ENCODE peak calls at places on chromosomes 6 and 20, in four cellular contexts. B, Z, Q and G are unnamed samples. For H3K4me1, the result is how much of the 10 kb centered on the place peaks cover.

GRCh38 chr6:113318553-113318952 is 538.6 kb upstream of the MARCKS start:
- DNase-seq in Z (no peak), Q (peak), B (no peak), G (no peak)

GRCh38 chr6:150813319-150813992 is 52.0 kb upstream of the MTHFD1L start:
- DNase-seq in Q (peak), B (no peak), Z (no peak), G (peak)

GRCh38 chr6:128275030-128275429 is 245.4 kb downstream of the PTPRK start:
- DNase-seq in Z (no peak), B (no peak), Q (peak), G (peak)

GRCh38 chr6:135852775-135853174 is 1.3 kb downstream of the PDE7B start:
- DNase-seq in B (no peak), Q (no peak), Z (no peak), G (no peak)

GRCh38 chr20:625360-625932 is 15.3 kb upstream of the TCF15 start:
- DNase-seq in B (no peak), Q (no peak), Z (no peak), G (no peak)

GRCh38 chr6:41577865-41578713 is 31.9 kb downstream of the FOXP4 start:
- DNase-seq in Q (peak), B (no peak), Z (no peak), G (no peak)

GRCh38 chr20:59157064-59157463 is 6.6 kb upstream of the ZNF831 start:
- DNase-seq in Q (no peak), B (no peak), Z (no peak), G (no peak)

GRCh38 chr20:8131598-8132014 is 460 bp upstream of the PLCB1 start:
- DNase-seq in Q (no peak), B (no peak), Z (no peak), G (no peak)

GRCh38 chr20:64108731-64109389 is 1.5 kb upstream of the NPBWR2 start:
- DNase-seq in B (no peak), Q (no peak), Z (peak), G (no peak)

GRCh38 chr20:57904706-57905105 is 194.9 kb upstream of the PMEPA1 start:
- DNase-seq in Z (no peak), B (no peak), Q (no peak), G (peak)

GRCh38 chr6:4291453-4292403 is 156.4 kb upstream of the ECI2 start:
- DNase-seq in Z (no peak), B (no peak), Q (peak), G (peak)

GRCh38 chr6:10019851-10020250 is 395.0 kb downstream of the TFAP2A start:
- DNase-seq in Z (no peak), Q (no peak), B (no peak), G (no peak)

GRCh38 chr6:136964368-136964767 is 42.3 kb downstream of the SLC35D3 start:
- DNase-seq in B (no peak), Z (no peak), Q (no peak), G (no peak)

GRCh38 chr6:3297909-3298308 is 39.2 kb downstream of the PSMG4 start:
- DNase-seq in B (no peak), Q (no peak), Z (no peak), G (no peak)

GRCh38 chr20:3539708-3540107 is 68.9 kb downstream of the ATRN start:
- DNase-seq in Z (no peak), Q (no peak), B (no peak), G (no peak)

GRCh38 chr20:13883425-13883824 is 98.6 kb downstream of the NDUFAF5 start:
- DNase-seq in B (no peak), Z (no peak), Q (no peak), G (no peak)

GRCh38 chr6:13404892-13405254 is 76.5 kb upstream of the TBC1D7 start:
- DNase-seq in Z (no peak), B (no peak), Q (no peak), G (no peak)

GRCh38 chr6:30881392-30881986 is 2.8 kb upstream of the DDR1 start:
- DNase-seq in B (no peak), Z (no peak), Q (no peak), G (no peak)

GRCh38 chr20:31758521-31758920 is 19.4 kb downstream of the TPX2 start:
- DNase-seq in B (no peak), Z (no peak), Q (no peak), G (no peak)

GRCh38 chr6:20056350-20056992 is 155.8 kb downstream of the MBOAT1 start:
- DNase-seq in B (no peak), Q (peak), Z (no peak), G (no peak)

GRCh38 chr20:2382833-2383232 is 2.1 kb downstream of the TGM6 start:
- DNase-seq in Q (no peak), B (no peak), Z (no peak), G (peak)

GRCh38 chr20:22385602-22386299 is 198.6 kb downstream of the FOXA2 start:
- DNase-seq in Q (no peak), Z (no peak), B (no peak), G (no peak)

GRCh38 chr6:141641951-141642350 is 490.8 kb upstream of the GJE1 start:
- DNase-seq in Z (no peak), Q (no peak), B (no peak), G (no peak)

GRCh38 chr6:158439255-158439654 is 120.6 kb upstream of the TMEM181 start:
- DNase-seq in Z (no peak), B (no peak), Q (no peak), G (no peak)

GRCh38 chr6:144712541-144712940 is 427.4 kb downstream of the UTRN start:
- DNase-seq in Q (no peak), Z (no peak), B (no peak), G (no peak)

GRCh38 chr6:15244605-15245360 is 1.1 kb upstream of the JARID2 start:
- DNase-seq in B (peak), Q (peak), Z (peak), G (no peak)
- TF ChIP-seq CTCF in B (no peak), Q (no peak), Z (no peak), G (peak)

DNA sequence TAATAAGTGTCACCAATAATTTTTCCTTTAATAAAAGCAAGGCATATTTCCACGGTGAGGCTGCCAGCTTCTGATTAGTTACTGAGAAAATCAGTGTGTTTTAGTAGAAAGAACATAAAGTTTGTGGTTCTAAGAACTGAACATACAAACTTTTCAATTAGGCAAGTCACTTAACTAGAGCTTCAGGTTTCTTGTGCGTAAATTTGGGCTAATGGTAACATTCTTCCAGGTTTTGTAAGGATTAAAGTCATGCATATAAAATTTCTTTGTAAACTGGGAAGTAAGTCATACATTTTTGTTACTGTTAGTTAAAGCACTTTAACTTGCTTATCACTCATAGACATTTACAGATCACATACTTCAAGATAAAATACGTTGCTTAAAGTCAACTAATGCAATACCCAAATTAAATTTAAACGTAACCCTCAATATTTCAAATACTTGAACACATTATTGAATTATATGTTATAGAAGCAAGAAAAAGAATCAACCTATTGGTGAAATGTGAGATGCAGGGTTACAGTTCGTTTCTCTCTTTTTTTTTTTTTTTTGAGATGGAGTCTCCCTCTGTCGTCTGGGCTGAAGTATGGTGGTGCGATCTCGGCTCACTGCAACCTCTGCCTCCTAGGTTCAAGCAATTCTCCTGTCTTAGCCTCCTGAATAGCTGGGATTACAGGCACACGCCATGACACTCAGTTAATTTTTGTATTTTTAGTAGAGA is 327.3 kb upstream of the NOX3 start:
- DNase-seq in B (no peak), Z (no peak), Q (peak), G (no peak)
- H3K27ac ChIP-seq in B (no peak), Z (no peak), Q (peak), G (peak)

DNA sequence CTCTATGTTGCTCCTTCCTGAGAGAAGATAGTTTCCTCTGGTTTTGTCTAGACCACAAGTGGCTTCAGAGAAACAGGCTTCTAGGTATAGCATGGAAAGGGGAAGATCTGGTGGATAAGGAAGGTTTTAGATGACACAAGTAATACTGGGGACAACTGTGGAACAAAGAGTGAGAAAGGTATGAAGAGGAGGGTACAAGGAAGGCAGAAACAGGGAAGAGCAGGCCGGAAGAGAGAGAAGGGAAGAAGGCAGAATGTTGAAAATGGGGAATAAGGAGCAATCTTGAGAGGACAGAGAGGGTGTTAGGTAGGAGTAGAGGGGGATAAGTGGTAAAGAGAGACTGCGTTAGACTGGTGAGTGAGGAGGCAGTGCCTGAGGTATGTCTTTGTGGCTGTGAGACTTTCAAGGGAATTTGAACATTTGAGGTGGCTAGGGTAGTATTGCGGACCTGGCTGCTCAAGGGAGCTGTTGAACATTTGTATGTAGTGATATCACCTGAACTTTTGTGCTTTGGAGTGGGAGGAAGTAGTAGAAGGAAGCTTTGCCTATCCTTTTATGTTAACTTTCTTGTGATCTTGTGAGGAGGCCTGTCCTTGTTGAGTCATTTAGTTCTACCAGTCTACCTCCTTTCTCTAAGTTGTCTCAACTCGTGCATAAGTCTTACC is 69.5 kb downstream of the FOXO3 start:
- DNase-seq in Q (no peak), B (no peak), Z (no peak), G (peak)
- H3K4me1 ChIP-seq in Q (under half), B (half or more), Z (under half), G (under half)

DNA sequence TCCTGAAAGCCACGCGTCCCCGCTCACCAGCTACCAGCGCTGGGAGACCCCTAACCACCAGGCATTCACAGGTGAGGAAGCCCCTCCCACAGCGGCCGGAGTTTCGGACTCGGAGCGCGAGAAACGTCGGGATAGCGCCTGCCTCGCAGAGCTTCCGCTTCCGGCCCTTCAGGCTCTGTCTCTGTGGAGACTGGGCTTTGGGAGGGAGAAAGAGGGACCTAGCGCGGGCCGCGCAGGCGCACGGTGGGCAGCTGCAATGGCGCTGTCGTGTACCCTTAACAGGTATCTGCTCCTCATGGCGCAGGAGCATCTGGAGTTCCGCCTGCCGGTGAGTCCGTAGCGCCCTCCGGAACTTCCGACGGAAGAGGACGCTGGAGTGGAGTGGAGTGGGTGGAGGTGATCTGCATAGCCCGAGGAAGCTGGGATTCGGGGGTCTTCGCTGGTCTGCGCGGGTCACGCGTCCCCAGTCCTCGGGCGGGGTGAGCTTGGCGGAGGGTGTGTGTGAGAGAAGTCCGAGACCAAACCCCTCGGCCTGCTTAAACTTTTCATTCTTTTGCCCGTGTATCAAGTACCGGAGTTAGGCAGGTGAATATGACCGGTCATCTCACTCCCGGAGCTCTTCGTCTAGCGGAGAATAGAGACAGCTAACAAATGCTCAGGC is at the start of gene TRMT11:
- DNase-seq in B (peak), Z (peak), Q (peak), G (peak)
- TF ChIP-seq CTCF in B (no peak), Z (no peak), Q (no peak), G (peak)

GRCh38 chr6:148868314-148868713 is 121.5 kb downstream of the UST start:
- DNase-seq in Z (no peak), Q (peak), B (no peak), G (peak)
- H3K27ac ChIP-seq in Z (peak), Q (peak), B (no peak), G (peak)

GRCh38 chr20:41044409-41045062 is 15.9 kb downstream of the TOP1 start:
- DNase-seq in Q (no peak), B (no peak), Z (no peak), G (no peak)
- H3K4me1 ChIP-seq in Q (under half), B (half or more), Z (under half), G (under half)

GRCh38 chr6:2205396-2205795 is 40.0 kb downstream of the GMDS start:
- DNase-seq in Q (no peak), B (no peak), Z (no peak), G (no peak)

GRCh38 chr6:2204272-2204671 is 41.1 kb downstream of the GMDS start:
- DNase-seq in B (no peak), Q (no peak), Z (no peak), G (no peak)

GRCh38 chr6:2213082-2213481 is 32.3 kb downstream of the GMDS start:
- DNase-seq in B (no peak), Z (no peak), Q (no peak), G (no peak)

GRCh38 chr6:2209226-2209809 is 36.1 kb downstream of the GMDS start:
- DNase-seq in Q (no peak), B (no peak), Z (no peak), G (no peak)
- TF ChIP-seq CTCF in Q (peak), B (peak), Z (peak), G (peak)

GRCh38 chr6:1025821-1026220 is 286.1 kb upstream of the FOXQ1 start:
- DNase-seq in Z (no peak), Q (no peak), B (no peak), G (no peak)

GRCh38 chr6:1023229-1023628 is 288.7 kb upstream of the FOXQ1 start:
- DNase-seq in Z (no peak), B (no peak), Q (no peak), G (no peak)

GRCh38 chr6:1022719-1023118 is 289.2 kb upstream of the FOXQ1 start:
- DNase-seq in B (no peak), Z (no peak), Q (no peak), G (no peak)

GRCh38 chr6:1024161-1024560 is 287.7 kb upstream of the FOXQ1 start:
- DNase-seq in B (no peak), Z (no peak), Q (no peak), G (no peak)

GRCh38 chr6:1024587-1024986 is 287.3 kb upstream of the FOXQ1 start:
- DNase-seq in Z (no peak), B (no peak), Q (peak), G (peak)
- H3K27ac ChIP-seq in Z (no peak), B (no peak), Q (no peak), G (no peak)